ENCODE peak calls at places on chromosomes 7 and 10, in five cellular contexts. One of them, this sample, is unnamed.

GRCh38 chr10:74962517-74962916 is 136.1 kb downstream of the KAT6B start:
- DNase-seq in adipocyte: no peak
- DNase-seq in fibroblast of mammary gland: no peak
- DNase-seq in IMR-90: no peak
- DNase-seq in CD8-positive, alpha-beta T cell: no peak
- DNase-seq in this sample: no peak

GRCh38 chr10:116688241-116688711 is 54.1 kb downstream of the HSPA12A start:
- DNase-seq in adipocyte: no peak
- DNase-seq in fibroblast of mammary gland: peak
- DNase-seq in IMR-90: peak
- DNase-seq in CD8-positive, alpha-beta T cell: no peak
- DNase-seq in this sample: peak

GRCh38 chr10:72331575-72332422 is 22.9 kb downstream of the DNAJB12 start:
- DNase-seq in adipocyte: peak
- DNase-seq in fibroblast of mammary gland: peak
- DNase-seq in IMR-90: peak
- DNase-seq in CD8-positive, alpha-beta T cell: peak
- DNase-seq in this sample: peak

GRCh38 chr10:102646610-102647432 is 2.5 kb downstream of the TRIM8 start:
- DNase-seq in adipocyte: peak
- DNase-seq in fibroblast of mammary gland: peak
- DNase-seq in IMR-90: peak
- DNase-seq in CD8-positive, alpha-beta T cell: peak
- DNase-seq in this sample: peak

GRCh38 chr7:141527076-141527475 is 24.1 kb upstream of the AGK start:
- DNase-seq in adipocyte: no peak
- DNase-seq in fibroblast of mammary gland: no peak
- DNase-seq in IMR-90: no peak
- DNase-seq in CD8-positive, alpha-beta T cell: no peak
- DNase-seq in this sample: no peak

GRCh38 chr10:90148121-90148855 is 446.9 kb downstream of the KIF20B start:
- DNase-seq in adipocyte: peak
- DNase-seq in fibroblast of mammary gland: peak
- DNase-seq in IMR-90: peak
- DNase-seq in CD8-positive, alpha-beta T cell: no peak
- DNase-seq in this sample: peak

GRCh38 chr7:21572331-21572730 is 29.5 kb downstream of the DNAH11 start:
- DNase-seq in adipocyte: no peak
- DNase-seq in fibroblast of mammary gland: no peak
- DNase-seq in IMR-90: no peak
- DNase-seq in CD8-positive, alpha-beta T cell: no peak
- DNase-seq in this sample: no peak

GRCh38 chr7:23966941-23967340 is 256.9 kb downstream of the STK31 start:
- DNase-seq in adipocyte: no peak
- DNase-seq in fibroblast of mammary gland: no peak
- DNase-seq in IMR-90: no peak
- DNase-seq in CD8-positive, alpha-beta T cell: no peak
- DNase-seq in this sample: no peak

GRCh38 chr7:51325231-51325630 is 8.6 kb upstream of the COBL start:
- DNase-seq in adipocyte: no peak
- DNase-seq in fibroblast of mammary gland: no peak
- DNase-seq in IMR-90: no peak
- DNase-seq in CD8-positive, alpha-beta T cell: no peak
- DNase-seq in this sample: no peak

GRCh38 chr7:112452102-112452888 is 2.0 kb downstream of the IFRD1 start:
- DNase-seq in adipocyte: peak
- DNase-seq in fibroblast of mammary gland: peak
- DNase-seq in IMR-90: peak
- DNase-seq in CD8-positive, alpha-beta T cell: no peak
- DNase-seq in this sample: peak

GRCh38 chr7:4110438-4110837 is 571.7 kb upstream of the FOXK1 start:
- DNase-seq in adipocyte: no peak
- DNase-seq in fibroblast of mammary gland: no peak
- DNase-seq in IMR-90: no peak
- DNase-seq in CD8-positive, alpha-beta T cell: no peak
- DNase-seq in this sample: no peak

GRCh38 chr10:69801094-69801433 is 642 bp upstream of the COL13A1 start:
- DNase-seq in adipocyte: peak
- DNase-seq in fibroblast of mammary gland: peak
- DNase-seq in IMR-90: peak
- DNase-seq in CD8-positive, alpha-beta T cell: peak
- DNase-seq in this sample: peak

GRCh38 chr10:128047991-128048826 is 78.0 kb downstream of the MKI67 start:
- DNase-seq in adipocyte: no peak
- DNase-seq in fibroblast of mammary gland: peak
- DNase-seq in IMR-90: peak
- DNase-seq in CD8-positive, alpha-beta T cell: no peak
- DNase-seq in this sample: peak

GRCh38 chr10:46234431-46235060 is 52.3 kb upstream of the ANTXRL start:
- DNase-seq in adipocyte: no peak
- DNase-seq in fibroblast of mammary gland: no peak
- DNase-seq in IMR-90: no peak
- DNase-seq in CD8-positive, alpha-beta T cell: peak
- DNase-seq in this sample: no peak

GRCh38 chr10:21524526-21525366 is 736 bp downstream of the SKIDA1 start:
- DNase-seq in adipocyte: peak
- DNase-seq in fibroblast of mammary gland: peak
- DNase-seq in IMR-90: peak
- DNase-seq in CD8-positive, alpha-beta T cell: no peak
- DNase-seq in this sample: peak